ENCODE peak calls at places on chromosomes 1 and 21, in five cellular contexts. R, N, V, Y and B are unnamed samples.

GRCh38 chr1:246930830-246931548 is 759 bp downstream of the AHCTF1 start:
- DNase-seq in V (peak), R (peak), Y (peak), N (no peak), B (peak)

GRCh38 chr1:219401723-219402431 is 211.0 kb downstream of the ZC3H11B start:
- DNase-seq in R (no peak), N (no peak), Y (no peak), V (no peak), B (no peak)

GRCh38 chr1:172325562-172325961 is 94.9 kb upstream of the C1orf105 start:
- DNase-seq in R (peak), Y (peak), N (no peak), V (no peak), B (no peak)

GRCh38 chr21:33022489-33022827 is 3.3 kb upstream of the OLIG2 start:
- DNase-seq in R (no peak), V (no peak), N (no peak), Y (no peak), B (no peak)

GRCh38 chr1:147853391-147853790 is 49.2 kb upstream of the GJA8 start:
- DNase-seq in N (no peak), Y (peak), R (no peak), V (no peak), B (no peak)

GRCh38 chr1:185775505-185775904 is 41.3 kb downstream of the HMCN1 start:
- DNase-seq in Y (no peak), V (no peak), R (no peak), N (no peak), B (no peak)

GRCh38 chr1:27137022-27137542 is 17.8 kb downstream of the SLC9A1 start:
- DNase-seq in N (no peak), Y (no peak), V (no peak), R (no peak), B (peak)

GRCh38 chr1:221778535-221779142 is 36.8 kb upstream of the DUSP10 start:
- DNase-seq in R (no peak), Y (no peak), V (no peak), N (no peak), B (peak)

GRCh38 chr21:45846373-45847160 is 135.0 kb upstream of the COL6A1 start:
- DNase-seq in V (no peak), N (no peak), Y (peak), R (peak), B (no peak)

GRCh38 chr1:193538690-193539089 is 352.3 kb upstream of the B3GALT2 start:
- DNase-seq in R (no peak), V (no peak), N (no peak), Y (no peak), B (no peak)